ENCODE peak calls at places on chromosomes 16 and 17, in nine cellular contexts. L is NCI-H460; G is activated T-helper 1 cell treated with anti-CD3 and anti-CD28 coated beads, Interleukin-12 subunit alpha, Interleukin-12 subunit beta, Interleukin-2, Interleukin-4 antibody, amounts not matched to agents 30 ng/mL and 10 ng/mL and 1 ng/mL, durations not matched to agents 14 hours and 24 hours and 36 hours; N is activated CD4-positive, alpha-beta T cell treated with anti-CD3 and anti-CD28 coated beads, Interleukin-2, amount 50 U/mL, for 48 hours; T is NCI-H748 treated with DMSO at 0.1 percent for 48 hours; X is OCI-LY7; J is brain microvascular endothelial cell; K is heart right ventricle; H is H1. A is an unnamed sample.

GRCh38 chr16:4494746-4495490 is 18.7 kb downstream of the HMOX2 start:
- DNase-seq in L (no peak), G (no peak), N (no peak), T (no peak), X (no peak), J (peak; percentile 75), K (no peak), H (no peak), A (no peak)

GRCh38 chr16:23788653-23789052 is 33.8 kb downstream of the CHP2 start:
- DNase-seq in L (no peak), G (no peak), N (no peak), T (no peak), X (no peak), J (no peak), K (no peak), H (no peak), A (no peak)

GRCh38 chr17:8799001-8799850 is at the start of gene MFSD6L:
- DNase-seq in L (no peak), G (no peak), N (no peak), T (no peak), X (no peak), J (peak; percentile 15), K (no peak), H (peak; percentile 67), A (no peak)

GRCh38 chr17:35743911-35744328 is 9.1 kb downstream of the GAS2L2 start:
- DNase-seq in L (peak; percentile 30), G (no peak), N (peak; percentile 26), T (no peak), X (peak; percentile 25), J (peak; percentile 28), K (no peak), H (no peak), A (peak; percentile 51)

GRCh38 chr17:27236710-27237315 is 57.1 kb upstream of the WSB1 start:
- DNase-seq in L (peak; percentile 77), G (peak; percentile 51), N (peak; percentile 83), T (peak; percentile 59), X (peak; percentile 72), J (peak; percentile 67), K (no peak), H (no peak), A (peak; percentile 59)

GRCh38 chr17:39400547-39401411 is 647 bp downstream of the FBXL20 start:
- DNase-seq in L (no peak), G (no peak), N (no peak), T (no peak), X (no peak), J (peak; percentile 0), K (peak; percentile 30), H (no peak), A (peak; percentile 22)

GRCh38 chr17:48153711-48154642 is 46.4 kb downstream of the SNX11 start:
- DNase-seq in L (peak; percentile 29), G (no peak), N (no peak), T (peak; percentile 68), X (peak; percentile 47), J (no peak), K (no peak), H (no peak), A (no peak)

GRCh38 chr17:50080096-50080480 is 15.1 kb upstream of the PDK2 start:
- DNase-seq in L (no peak), G (no peak), N (no peak), T (no peak), X (no peak), J (no peak), K (no peak), H (no peak), A (no peak)

GRCh38 chr17:58252141-58252540 is 13.8 kb downstream of the LPO start:
- DNase-seq in L (no peak), G (no peak), N (no peak), T (no peak), X (no peak), J (no peak), K (no peak), H (no peak), A (no peak)

GRCh38 chr17:42632949-42633444 is 23.5 kb downstream of the TUBG1 start:
- DNase-seq in L (no peak), G (no peak), N (no peak), T (no peak), X (no peak), J (no peak), K (no peak), H (no peak), A (no peak)

GRCh38 chr16:66376577-66377326 is 10.3 kb downstream of the CDH5 start:
- DNase-seq in L (no peak), G (no peak), N (no peak), T (no peak), X (no peak), J (no peak), K (no peak), H (no peak), A (no peak)

GRCh38 chr16:24553983-24554382 is 14.6 kb downstream of the RBBP6 start:
- DNase-seq in L (no peak), G (no peak), N (no peak), T (no peak), X (no peak), J (no peak), K (no peak), H (no peak), A (no peak)

GRCh38 chr17:29929006-29929543 is 953 bp downstream of the SSH2 start:
- DNase-seq in L (peak; percentile 14), G (no peak), N (peak; percentile 21), T (peak; percentile 69), X (peak; percentile 63), J (peak; percentile 7), K (no peak), H (no peak), A (peak; percentile 7)

GRCh38 chr16:10594312-10594950 is 14.0 kb upstream of the EMP2 start:
- DNase-seq in L (no peak), G (no peak), N (no peak), T (no peak), X (no peak), J (no peak), K (no peak), H (no peak), A (peak; percentile 28)

GRCh38 chr16:87363771-87364476 is 19.7 kb downstream of the FBXO31 start:
- DNase-seq in L (no peak), G (no peak), N (no peak), T (no peak), X (no peak), J (no peak), K (peak; percentile 58), H (no peak), A (no peak)

GRCh38 chr16:81461756-81462155 is 17.1 kb downstream of the CMIP start:
- DNase-seq in L (no peak), G (no peak), N (no peak), T (no peak), X (no peak), J (no peak), K (no peak), H (no peak), A (no peak)

GRCh38 chr16:84864266-84864955 is 44.6 kb downstream of the CRISPLD2 start:
- DNase-seq in L (no peak), G (no peak), N (no peak), T (no peak), X (peak; percentile 90), J (no peak), K (no peak), H (no peak), A (no peak)

GRCh38 chr16:17685445-17685844 is 214.7 kb upstream of the XYLT1 start:
- DNase-seq in L (no peak), G (no peak), N (no peak), T (no peak), X (no peak), J (no peak), K (no peak), H (no peak), A (no peak)

GRCh38 chr16:25210758-25211157 is 6.0 kb upstream of the AQP8 start:
- DNase-seq in L (no peak), G (no peak), N (peak; percentile 2), T (no peak), X (no peak), J (peak; percentile 82), K (no peak), H (no peak), A (no peak)

GRCh38 chr16:11312718-11313492 is 31.8 kb upstream of the PRM1 start:
- DNase-seq in L (no peak), G (peak; percentile 38), N (no peak), T (no peak), X (no peak), J (peak; percentile 23), K (no peak), H (no peak), A (peak; percentile 24)

A was measured in germinal center.